ENCODE peak calls at places on chromosomes 13 and 19, in eight cellular contexts. V is substantia nigra, R is psoas muscle, H is NCI-H187, K is cardiac muscle cell, E is fibroblast of the conjunctiva, F is cerebellum, P is Kasumi-1. L is an unnamed sample.

GRCh38 chr13:48505597-48506091 is 27.2 kb downstream of the RCBTB2 start:
- DNase-seq in V (no peak), R (no peak), H (no peak), K (no peak), E (no peak), F (no peak), P (peak; percentile 99), L (no peak)

GRCh38 chr19:42961119-42961518 is 24.1 kb upstream of the PSG7 start:
- DNase-seq in V (no peak), R (no peak), H (no peak), K (no peak), E (no peak), F (no peak), P (no peak), L (no peak)

GRCh38 chr13:61664821-61665705 is 249.4 kb upstream of the PCDH20 start:
- DNase-seq in V (no peak), R (no peak), H (no peak), K (peak; percentile 0), E (no peak), F (no peak), P (no peak), L (no peak)

GRCh38 chr19:12937243-12938053 is 961 bp upstream of the CALR start:
- DNase-seq in V (no peak), R (peak; percentile 72), H (no peak), K (no peak), E (no peak), F (no peak), P (peak; percentile 98), L (no peak)

GRCh38 chr19:4369888-4370260 is 26.5 kb downstream of the MPND start:
- DNase-seq in V (peak; percentile 18), R (peak; percentile 42), H (no peak), K (no peak), E (no peak), F (no peak), P (peak; percentile 61), L (no peak)

GRCh38 chr19:3029070-3029923 is at the start of gene TLE2:
- DNase-seq in V (no peak), R (peak; percentile 35), H (no peak), K (no peak), E (no peak), F (peak; percentile 72), P (no peak), L (no peak)

GRCh38 chr19:51440846-51441409 is 17.3 kb downstream of the SIGLEC8 start:
- DNase-seq in V (no peak), R (no peak), H (no peak), K (peak; percentile 5), E (no peak), F (no peak), P (no peak), L (no peak)

GRCh38 chr13:41398494-41399190 is 58.7 kb upstream of the RGCC start:
- DNase-seq in V (no peak), R (no peak), H (no peak), K (no peak), E (no peak), F (no peak), P (peak; percentile 28), L (no peak)

GRCh38 chr19:7533281-7533819 is 2.2 kb upstream of the PNPLA6 start:
- DNase-seq in V (peak; percentile 32), R (peak; percentile 80), H (no peak), K (peak; percentile 79), E (peak; percentile 36), F (peak; percentile 77), P (no peak), L (peak; percentile 86)

GRCh38 chr13:41827507-41828213 is 133.2 kb downstream of the VWA8 start:
- DNase-seq in V (no peak), R (no peak), H (no peak), K (peak; percentile 93), E (peak; percentile 80), F (no peak), P (no peak), L (no peak)

GRCh38 chr13:19984430-19985218 is 26.1 kb downstream of the ZMYM2 start:
- DNase-seq in V (no peak), R (no peak), H (no peak), K (peak; percentile 66), E (peak; percentile 43), F (peak; percentile 6), P (peak; percentile 47), L (no peak)

GRCh38 chr13:113390874-113391497 is 27.1 kb upstream of the GRTP1 start:
- DNase-seq in V (no peak), R (no peak), H (no peak), K (no peak), E (no peak), F (no peak), P (no peak), L (no peak)

GRCh38 chr13:57137631-57138030 is 3.1 kb upstream of the PRR20A start:
- DNase-seq in V (no peak), R (no peak), H (no peak), K (no peak), E (no peak), F (no peak), P (no peak), L (no peak)

GRCh38 chr19:48511800-48512503 is at the start of gene LMTK3:
- DNase-seq in V (peak; percentile 68), R (no peak), H (peak; percentile 22), K (peak; percentile 52), E (no peak), F (peak; percentile 99), P (peak; percentile 16), L (no peak)

GRCh38 chr19:4987286-4987685 is 18.4 kb downstream of the KDM4B start:
- DNase-seq in V (no peak), R (no peak), H (no peak), K (peak; percentile 33), E (no peak), F (no peak), P (no peak), L (no peak)

GRCh38 chr13:46893820-46894533 is 2.9 kb downstream of the HTR2A start:
- DNase-seq in V (peak; percentile 49), R (peak; percentile 73), H (no peak), K (peak; percentile 65), E (peak; percentile 6), F (peak; percentile 54), P (peak; percentile 70), L (peak; percentile 73)

GRCh38 chr19:14786421-14786851 is 8.1 kb upstream of the ADGRE2 start:
- DNase-seq in V (no peak), R (no peak), H (no peak), K (peak; percentile 57), E (no peak), F (no peak), P (no peak), L (no peak)

GRCh38 chr19:54415208-54415900 is at the start of gene TTYH1:
- DNase-seq in V (peak; percentile 38), R (no peak), H (no peak), K (no peak), E (no peak), F (no peak), P (no peak), L (no peak)

GRCh38 chr19:43290568-43291359 is 21.4 kb upstream of the PSG9 start:
- DNase-seq in V (no peak), R (no peak), H (no peak), K (peak; percentile 14), E (no peak), F (no peak), P (no peak), L (no peak)

GRCh38 chr19:58482372-58482771 is 6.2 kb downstream of the ZNF446 start:
- DNase-seq in V (no peak), R (no peak), H (no peak), K (no peak), E (no peak), F (no peak), P (no peak), L (no peak)

GRCh38 chr13:25874907-25875306 is 176.9 kb downstream of the SHISA2 start:
- DNase-seq in V (no peak), R (no peak), H (no peak), K (no peak), E (no peak), F (no peak), P (peak; percentile 28), L (no peak)

GRCh38 chr13:39148513-39148961 is 110.3 kb downstream of the NHLRC3 start:
- DNase-seq in V (no peak), R (no peak), H (peak; percentile 47), K (peak; percentile 90), E (peak; percentile 17), F (peak; percentile 36), P (no peak), L (no peak)

GRCh38 chr19:46032597-46033025 is 8.2 kb downstream of the IGFL4 start:
- DNase-seq in V (no peak), R (no peak), H (no peak), K (no peak), E (no peak), F (no peak), P (no peak), L (no peak)

GRCh38 chr13:102680842-102681725 is 13.8 kb downstream of the METTL21C start:
- DNase-seq in V (no peak), R (no peak), H (no peak), K (peak; percentile 16), E (peak; percentile 30), F (no peak), P (peak; percentile 88), L (no peak)

GRCh38 chr19:47729799-47730520 is 15.4 kb upstream of the NOP53 start:
- DNase-seq in V (no peak), R (peak; percentile 74), H (no peak), K (peak; percentile 72), E (no peak), F (peak; percentile 87), P (peak; percentile 49), L (peak; percentile 88)